ENCODE peak calls at places on chromosomes 12 and 14, in five cellular contexts. L, F, P, B and J are unnamed samples.

GRCh38 chr14:101072531-101072930 is 169.0 kb upstream of the RTL1 start:
- DNase-seq in L (no peak), F (no peak), P (peak), B (no peak), J (no peak)

GRCh38 chr12:111581434-111582132 is 17.5 kb downstream of the ATXN2 start:
- DNase-seq in L (no peak), F (no peak), P (no peak), B (no peak), J (no peak)

GRCh38 chr12:109153711-109154434 is 37.5 kb downstream of the ACACB start:
- DNase-seq in L (no peak), F (no peak), P (peak), B (no peak), J (no peak)

GRCh38 chr12:105228494-105228893 is 7.5 kb downstream of the APPL2 start:
- DNase-seq in L (peak), F (no peak), P (no peak), B (no peak), J (no peak)

GRCh38 chr12:9669534-9669933 is at the start of gene CLEC2D:
- DNase-seq in L (no peak), F (no peak), P (no peak), B (no peak), J (no peak)

GRCh38 chr14:22319526-22320352 is 269.3 kb downstream of the DAD1 start:
- DNase-seq in L (peak), F (peak), P (no peak), B (peak), J (peak)

GRCh38 chr14:72855913-72856312 is 38.0 kb downstream of the DPF3 start:
- DNase-seq in L (peak), F (no peak), P (no peak), B (no peak), J (no peak)

GRCh38 chr12:84637926-84638325 is 274.7 kb downstream of the SLC6A15 start:
- DNase-seq in L (peak), F (no peak), P (no peak), B (no peak), J (no peak)

GRCh38 chr14:51724650-51725049 is 72.9 kb downstream of the FRMD6 start:
- DNase-seq in L (no peak), F (no peak), P (no peak), B (no peak), J (no peak)

GRCh38 chr12:91316825-91317224 is 134.2 kb upstream of the DCN start:
- DNase-seq in L (peak), F (no peak), P (no peak), B (no peak), J (no peak)

GRCh38 chr12:116093915-116094314 is 183.6 kb downstream of the MED13L start:
- DNase-seq in L (peak), F (no peak), P (no peak), B (no peak), J (no peak)

GRCh38 chr12:24198936-24199644 is 249.6 kb upstream of the SOX5 start:
- DNase-seq in L (no peak), F (no peak), P (no peak), B (no peak), J (no peak)

GRCh38 chr12:124531281-124531745 is 36.1 kb downstream of the NCOR2 start:
- DNase-seq in L (no peak), F (no peak), P (no peak), B (peak), J (no peak)

GRCh38 chr12:33322519-33322918 is 117.1 kb downstream of the SYT10 start:
- DNase-seq in L (no peak), F (no peak), P (no peak), B (no peak), J (no peak)

GRCh38 chr14:100348253-100348729 is 25.2 kb downstream of the SLC25A47 start:
- DNase-seq in L (no peak), F (no peak), P (peak), B (no peak), J (no peak)

GRCh38 chr14:48725001-48725734 is 861.0 kb downstream of the RPS29 start:
- DNase-seq in L (no peak), F (no peak), P (no peak), B (no peak), J (no peak)

GRCh38 chr14:96706893-96707292 is 90.3 kb upstream of the VRK1 start:
- DNase-seq in L (no peak), F (no peak), P (no peak), B (no peak), J (no peak)

GRCh38 chr12:56631790-56632700 is 1.9 kb upstream of the BAZ2A start:
- DNase-seq in L (peak), F (peak), P (peak), B (peak), J (peak)

GRCh38 chr12:72273851-72274284 is 1.7 kb downstream of the TRHDE start:
- DNase-seq in L (no peak), F (no peak), P (no peak), B (no peak), J (no peak)

GRCh38 chr12:79549531-79550271 is 141.1 kb downstream of the PAWR start:
- DNase-seq in L (no peak), F (no peak), P (no peak), B (no peak), J (no peak)

GRCh38 chr14:42112108-42112507 is 505.4 kb downstream of the LRFN5 start:
- DNase-seq in L (peak), F (no peak), P (no peak), B (no peak), J (no peak)

GRCh38 chr14:49249022-49249421 is 337.2 kb downstream of the RPS29 start:
- DNase-seq in L (no peak), F (no peak), P (no peak), B (no peak), J (no peak)

GRCh38 chr12:66323017-66323416 is 20.7 kb downstream of the HELB start:
- DNase-seq in L (no peak), F (no peak), P (no peak), B (no peak), J (no peak)